ENCODE peak calls at places on chromosomes 6 and 20, in eight cellular contexts. P is body of pancreas, C is aorta, U is esophagus squamous epithelium, H is H7, Q is tibial nerve, V is psoas muscle, K is BE2C. S is an unnamed sample.

GRCh38 chr6:169224185-169224695 is 29.4 kb downstream of the THBS2 start:
- DNase-seq in P (no peak), C (peak; percentile 73), U (no peak), H (peak; percentile 14), Q (no peak), V (no peak), K (no peak), S (no peak)

GRCh38 chr20:18191336-18191735 is 53.7 kb downstream of the KAT14 start:
- DNase-seq in P (no peak), C (no peak), U (no peak), H (no peak), Q (no peak), V (no peak), K (no peak), S (no peak)

GRCh38 chr20:20130399-20130798 is 78.1 kb downstream of the CFAP61 start:
- DNase-seq in P (no peak), C (no peak), U (no peak), H (peak; percentile 15), Q (no peak), V (no peak), K (peak; percentile 31), S (peak; percentile 38)

GRCh38 chr20:4894981-4895381 is 106.3 kb downstream of the SLC23A2 start:
- DNase-seq in P (no peak), C (no peak), U (no peak), H (no peak), Q (no peak), V (no peak), K (no peak), S (no peak)

GRCh38 chr6:89483111-89483720 is 50.3 kb downstream of the ANKRD6 start:
- DNase-seq in P (peak; percentile 18), C (peak; percentile 80), U (no peak), H (peak; percentile 79), Q (no peak), V (peak; percentile 16), K (no peak), S (peak; percentile 40)

GRCh38 chr20:58344741-58345140 is 35.2 kb downstream of the RAB22A start:
- DNase-seq in P (no peak), C (no peak), U (no peak), H (no peak), Q (no peak), V (no peak), K (no peak), S (no peak)

GRCh38 chr20:3563548-3564177 is 92.8 kb downstream of the ATRN start:
- DNase-seq in P (no peak), C (no peak), U (no peak), H (peak; percentile 33), Q (no peak), V (no peak), K (peak; percentile 40), S (peak; percentile 23)

GRCh38 chr20:51132286-51132810 is 109.4 kb upstream of the KCNG1 start:
- DNase-seq in P (no peak), C (no peak), U (no peak), H (no peak), Q (no peak), V (no peak), K (no peak), S (no peak)

GRCh38 chr20:22583773-22584629 is at the start of gene FOXA2:
- DNase-seq in P (peak; percentile 92), C (no peak), U (no peak), H (peak; percentile 87), Q (no peak), V (no peak), K (no peak), S (no peak)

GRCh38 chr6:101490857-101491256 is 97.3 kb downstream of the GRIK2 start:
- DNase-seq in P (no peak), C (no peak), U (no peak), H (no peak), Q (no peak), V (no peak), K (no peak), S (no peak)

GRCh38 chr6:119978274-119978889 is 628.8 kb upstream of the MAN1A1 start:
- DNase-seq in P (peak; percentile 29), C (no peak), U (no peak), H (peak; percentile 4), Q (no peak), V (no peak), K (peak; percentile 30), S (peak; percentile 27)

GRCh38 chr6:6840831-6841263 is 252.3 kb downstream of the LY86 start:
- DNase-seq in P (no peak), C (no peak), U (no peak), H (no peak), Q (no peak), V (no peak), K (no peak), S (no peak)

GRCh38 chr6:170046786-170047626 is 243.9 kb downstream of the DLL1 start:
- DNase-seq in P (peak; percentile 4), C (peak; percentile 55), U (no peak), H (no peak), Q (no peak), V (no peak), K (no peak), S (no peak)

GRCh38 chr6:10180138-10181074 is 234.5 kb downstream of the TFAP2A start:
- DNase-seq in P (no peak), C (no peak), U (no peak), H (no peak), Q (no peak), V (no peak), K (no peak), S (no peak)

GRCh38 chr20:37986063-37986858 is 47.0 kb downstream of the TTI1 start:
- DNase-seq in P (no peak), C (no peak), U (no peak), H (no peak), Q (no peak), V (no peak), K (no peak), S (no peak)

GRCh38 chr6:52518279-52518944 is 58.4 kb downstream of the TRAM2 start:
- DNase-seq in P (no peak), C (no peak), U (no peak), H (no peak), Q (no peak), V (no peak), K (no peak), S (no peak)
- H3K4me3 ChIP-seq in P (no peak overlapping the region), C (no peak overlapping the region), U (no peak overlapping the region), H (no peak overlapping the region), Q (no peak overlapping the region), V (no peak overlapping the region), K (peak overlapping the region; percentile 35), S (no peak overlapping the region)

GRCh38 chr6:35474129-35474977 is 6.2 kb downstream of the RPL10A start:
- DNase-seq in P (no peak), C (no peak), U (no peak), H (peak; percentile 73), Q (no peak), V (no peak), K (no peak), S (no peak)

GRCh38 chr6:35477028-35477427 is 8.8 kb downstream of the RPL10A start:
- DNase-seq in P (no peak), C (no peak), U (no peak), H (peak; percentile 55), Q (no peak), V (no peak), K (no peak), S (peak; percentile 11)

GRCh38 chr6:35475573-35475972 is 7.4 kb downstream of the RPL10A start:
- DNase-seq in P (no peak), C (no peak), U (no peak), H (peak; percentile 47), Q (no peak), V (no peak), K (no peak), S (no peak)

GRCh38 chr6:35474978-35475570 is 6.9 kb downstream of the RPL10A start:
- DNase-seq in P (no peak), C (no peak), U (no peak), H (no peak), Q (no peak), V (no peak), K (no peak), S (no peak)

DNA sequence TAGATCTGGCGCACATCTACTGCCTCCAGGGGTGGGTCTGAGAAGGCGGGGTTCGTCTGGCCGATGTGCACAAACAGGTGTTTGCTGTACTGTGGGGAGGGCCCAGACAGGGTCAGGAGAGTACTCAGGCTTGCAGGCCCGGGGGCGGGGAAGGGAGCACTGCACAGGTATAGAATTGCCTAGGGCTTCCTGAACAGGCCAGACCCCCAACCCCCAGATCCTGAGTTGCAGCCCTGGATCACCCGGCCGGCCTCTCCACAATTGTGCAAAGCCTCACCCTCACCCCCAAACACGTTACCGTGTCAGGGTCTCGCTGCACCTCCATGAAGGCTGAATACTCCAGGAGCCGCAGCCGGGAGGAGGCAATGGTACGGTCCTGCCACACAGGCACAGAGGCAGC is 7.8 kb downstream of the RPL10A start:
- DNase-seq in P (no peak), C (no peak), U (no peak), H (peak; percentile 67), Q (no peak), V (no peak), K (no peak), S (peak; percentile 37)
- H3K36me3 ChIP-seq in P (no peaks in the 10 kb centered on the region), C (peaks cover 14% of the 10 kb centered on the region), U (peaks cover 5% of the 10 kb centered on the region), H (peaks cover 19% of the 10 kb centered on the region), Q (peaks cover 87% of the 10 kb centered on the region), V (peaks cover 92% of the 10 kb centered on the region), K (peaks cover 41% of the 10 kb centered on the region), S (peaks cover 81% of the 10 kb centered on the region)

DNA sequence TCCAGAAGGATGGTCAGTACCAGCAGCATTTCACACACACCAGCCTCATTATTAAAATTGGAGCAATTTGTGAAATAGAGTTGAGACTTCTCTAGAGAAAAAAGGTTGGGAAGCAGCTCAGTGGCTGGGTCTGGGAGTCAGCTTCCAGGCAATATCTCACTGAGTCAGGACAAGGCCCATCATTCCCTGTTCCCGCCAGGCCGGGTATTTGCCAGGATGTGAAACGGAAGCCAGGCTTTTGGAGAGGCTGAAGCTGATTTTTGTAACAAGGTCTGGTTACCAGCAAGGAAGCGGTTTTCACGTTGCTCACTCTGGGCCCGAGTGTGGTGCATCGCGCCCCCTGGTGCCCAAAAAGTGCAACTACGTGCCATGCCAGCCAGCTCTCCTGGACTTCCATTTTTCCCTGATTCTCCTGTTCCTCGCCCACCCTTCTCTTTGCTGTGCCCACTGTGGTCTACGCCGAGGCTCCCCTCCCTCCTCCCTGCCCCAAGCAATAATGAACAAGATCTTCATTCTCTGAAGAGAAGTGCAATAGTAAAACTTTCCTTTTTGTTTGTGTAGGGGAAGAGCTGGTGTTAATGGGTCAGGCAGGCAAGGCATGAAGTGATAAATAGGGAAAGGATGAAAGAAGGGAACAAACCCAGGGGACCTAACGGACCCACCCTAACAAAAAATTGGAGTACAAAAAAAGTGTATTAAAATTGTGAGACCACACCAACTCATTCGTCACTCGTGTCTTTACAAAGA is 67.1 kb downstream of the ZBTB2 start:
- DNase-seq in P (peak; percentile 84), C (peak; percentile 95), U (peak; percentile 4), H (peak; percentile 86), Q (peak; percentile 74), V (peak; percentile 84), K (peak; percentile 84), S (peak; percentile 73)
- H3K4me3 ChIP-seq in P (no peak overlapping the region), C (no peak overlapping the region), U (no peak overlapping the region), H (no peak overlapping the region), Q (no peak overlapping the region), V (peak overlapping the region; percentile 15), K (peak overlapping the region; percentile 47), S (no peak overlapping the region)

DNA sequence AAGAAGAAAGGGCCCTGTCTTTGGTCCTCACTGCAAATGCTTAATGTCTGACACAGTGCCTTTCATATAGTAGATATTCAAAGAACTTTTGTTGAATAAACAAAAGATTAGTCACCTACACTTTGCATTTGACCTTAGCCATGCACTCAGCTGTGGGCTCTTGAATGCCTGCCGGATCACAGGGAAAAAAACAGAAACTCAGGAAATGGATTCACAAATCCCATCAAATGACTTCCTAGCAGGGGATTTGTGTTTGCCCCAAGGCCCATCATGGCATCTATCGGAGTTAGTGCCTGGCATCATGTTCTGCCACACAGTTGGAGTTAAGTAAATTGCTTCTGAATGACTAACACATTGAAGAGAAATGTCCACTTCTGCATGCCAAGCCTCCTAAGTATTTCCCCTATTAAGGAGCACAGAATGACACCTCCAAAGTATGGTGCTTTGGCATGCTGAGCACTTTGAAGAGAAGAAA is 72.3 kb upstream of the DST start:
- DNase-seq in P (no peak), C (no peak), U (no peak), H (no peak), Q (no peak), V (no peak), K (peak; percentile 15), S (peak; percentile 42)
- H3K36me3 ChIP-seq in P (no peaks in the 10 kb centered on the region), C (no peaks in the 10 kb centered on the region), U (no peaks in the 10 kb centered on the region), H (no peaks in the 10 kb centered on the region), Q (no peaks in the 10 kb centered on the region), V (no peaks in the 10 kb centered on the region), K (no peaks in the 10 kb centered on the region), S (no peaks in the 10 kb centered on the region)

S was measured in WERI-Rb-1.